ENCODE peak calls at places on chromosomes 16 and 17, in seven cellular contexts. J is testis; B is progenitor cell of endocrine pancreas; F is activated CD4-positive, alpha-beta T cell treated with anti-CD3 and anti-CD28 coated beads, Interleukin-2, amount 50 U/mL, for 1 hour; V is GM10248; Y is Panc1; C is GDM1. K is an unnamed sample.

GRCh38 chr16:49019081-49019633 is 262.5 kb downstream of the CBLN1 start:
- DNase-seq in J (no peak), B (no peak), F (no peak), V (no peak), Y (no peak), C (no peak), K (peak)

GRCh38 chr16:28534542-28535373 is 4.0 kb downstream of the NUPR1 start:
- DNase-seq in J (peak), B (no peak), F (no peak), V (no peak), Y (no peak), C (no peak), K (no peak)

GRCh38 chr17:27569257-27569722 is 61.7 kb upstream of the LGALS9 start:
- DNase-seq in J (peak), B (no peak), F (peak), V (peak), Y (no peak), C (peak), K (peak)

GRCh38 chr16:80372341-80372740 is 168.5 kb upstream of the DYNLRB2 start:
- DNase-seq in J (no peak), B (no peak), F (no peak), V (no peak), Y (no peak), C (no peak), K (no peak)

GRCh38 chr16:57039148-57039812 is 49.9 kb downstream of the NLRC5 start:
- DNase-seq in J (no peak), B (no peak), F (no peak), V (no peak), Y (no peak), C (peak), K (no peak)

GRCh38 chr17:80983545-80983944 is 8.1 kb upstream of the CHMP6 start:
- DNase-seq in J (no peak), B (no peak), F (no peak), V (no peak), Y (no peak), C (no peak), K (no peak)

GRCh38 chr16:9849697-9850245 is 332.5 kb downstream of the GRIN2A start:
- DNase-seq in J (no peak), B (no peak), F (no peak), V (no peak), Y (no peak), C (no peak), K (no peak)

GRCh38 chr17:62600805-62601204 is 26.7 kb upstream of the MRC2 start:
- DNase-seq in J (no peak), B (no peak), F (no peak), V (no peak), Y (no peak), C (no peak), K (no peak)

GRCh38 chr17:8496081-8496480 is 60.4 kb downstream of the NDEL1 start:
- DNase-seq in J (no peak), B (no peak), F (no peak), V (no peak), Y (no peak), C (no peak), K (no peak)

GRCh38 chr16:62404857-62405611 is 368.8 kb upstream of the CDH8 start:
- DNase-seq in J (no peak), B (no peak), F (no peak), V (no peak), Y (no peak), C (no peak), K (no peak)

GRCh38 chr16:14056970-14057369 is 14.1 kb upstream of the MRTFB start:
- DNase-seq in J (peak), B (no peak), F (no peak), V (no peak), Y (no peak), C (no peak), K (no peak)

GRCh38 chr16:70276392-70276791 is 12.9 kb downstream of the AARS1 start:
- DNase-seq in J (no peak), B (no peak), F (no peak), V (no peak), Y (no peak), C (no peak), K (no peak)

GRCh38 chr16:57131351-57131970 is 39.1 kb downstream of the CPNE2 start:
- DNase-seq in J (no peak), B (no peak), F (no peak), V (no peak), Y (no peak), C (no peak), K (no peak)

GRCh38 chr17:986322-986929 is 6.8 kb upstream of the NXN start:
- DNase-seq in J (no peak), B (no peak), F (no peak), V (no peak), Y (no peak), C (no peak), K (no peak)

GRCh38 chr16:89012622-89012995 is 35.6 kb upstream of the CBFA2T3 start:
- DNase-seq in J (no peak), B (no peak), F (no peak), V (no peak), Y (no peak), C (no peak), K (no peak)

GRCh38 chr17:44204453-44204882 is 4.8 kb upstream of the ATXN7L3 start:
- DNase-seq in J (no peak), B (no peak), F (no peak), V (no peak), Y (no peak), C (no peak), K (no peak)

GRCh38 chr16:88066680-88067529 is 115.7 kb downstream of the BANP start:
- DNase-seq in J (no peak), B (no peak), F (no peak), V (no peak), Y (no peak), C (no peak), K (no peak)

GRCh38 chr17:19238167-19238505 is 970 bp downstream of the EPN2 start:
- DNase-seq in J (peak), B (peak), F (no peak), V (peak), Y (no peak), C (no peak), K (no peak)

GRCh38 chr16:53456625-53457024 is 22.4 kb downstream of the RBL2 start:
- DNase-seq in J (no peak), B (no peak), F (peak), V (no peak), Y (no peak), C (no peak), K (no peak)

GRCh38 chr16:69727916-69728270 is 1.5 kb upstream of the NQO1 start:
- DNase-seq in J (peak), B (no peak), F (no peak), V (peak), Y (no peak), C (no peak), K (peak)

GRCh38 chr16:88681709-88682451 is 4.4 kb downstream of the SNAI3 start:
- DNase-seq in J (peak), B (no peak), F (peak), V (peak), Y (no peak), C (peak), K (no peak)

GRCh38 chr17:35245196-35245486 is 2.3 kb downstream of the SLFN5 start:
- DNase-seq in J (no peak), B (no peak), F (no peak), V (no peak), Y (peak), C (no peak), K (peak)

GRCh38 chr16:14562691-14563491 is 67.2 kb downstream of the PARN start:
- DNase-seq in J (no peak), B (no peak), F (no peak), V (no peak), Y (no peak), C (no peak), K (peak)

GRCh38 chr16:61580579-61580978 is 455.7 kb downstream of the CDH8 start:
- DNase-seq in J (peak), B (no peak), F (no peak), V (no peak), Y (no peak), C (no peak), K (no peak)

GRCh38 chr16:11497851-11498289 is 88.8 kb downstream of the LITAF start:
- DNase-seq in J (peak), B (no peak), F (no peak), V (no peak), Y (peak), C (peak), K (peak)

GRCh38 chr17:37605813-37606505 is 3.3 kb downstream of the SYNRG start:
- DNase-seq in J (no peak), B (no peak), F (peak), V (no peak), Y (no peak), C (peak), K (no peak)

GRCh38 chr16:22784690-22785214 is 29.2 kb upstream of the HS3ST2 start:
- DNase-seq in J (no peak), B (no peak), F (no peak), V (no peak), Y (no peak), C (no peak), K (no peak)

GRCh38 chr17:9520649-9521435 is 54.8 kb downstream of the STX8 start:
- DNase-seq in J (no peak), B (no peak), F (no peak), V (no peak), Y (no peak), C (no peak), K (no peak)

GRCh38 chr17:41739661-41740352 is 5.4 kb upstream of the HAP1 start:
- DNase-seq in J (no peak), B (no peak), F (no peak), V (no peak), Y (no peak), C (no peak), K (peak)

GRCh38 chr17:69539781-69540319 is 125.4 kb downstream of the MAP2K6 start:
- DNase-seq in J (no peak), B (no peak), F (no peak), V (no peak), Y (no peak), C (no peak), K (peak)

GRCh38 chr17:61519139-61519538 is 66.9 kb downstream of the TBX4 start:
- DNase-seq in J (no peak), B (no peak), F (no peak), V (no peak), Y (no peak), C (no peak), K (no peak)

GRCh38 chr16:29848420-29849297 is 14.4 kb downstream of the CDIPT start:
- DNase-seq in J (peak), B (peak), F (peak), V (peak), Y (peak), C (peak), K (peak)

K was measured in Caki2.